ENCODE peak calls at places on chromosomes 12 and 14, in seven cellular contexts. One of them, this sample, is unnamed.

GRCh38 chr14:33986804-33987203 is 35.9 kb upstream of the EGLN3 start:
- DNase-seq in BJ: peak
- DNase-seq in epithelial cell of esophagus: peak
- DNase-seq in memory B cell: no peak
- DNase-seq in EH: peak
- DNase-seq in cerebellum: no peak
- DNase-seq in left cardiac atrium: no peak
- DNase-seq in this sample: peak

GRCh38 chr14:70013269-70013873 is 134.2 kb downstream of the SMOC1 start:
- DNase-seq in cerebellum: no peak
- DNase-seq in EH: peak
- DNase-seq in BJ: no peak
- DNase-seq in memory B cell: no peak
- DNase-seq in left cardiac atrium: no peak
- DNase-seq in epithelial cell of esophagus: peak
- DNase-seq in this sample: no peak

GRCh38 chr12:53939141-53940108 is 794 bp downstream of the HOXC13 start:
- DNase-seq in epithelial cell of esophagus: peak
- DNase-seq in EH: peak
- DNase-seq in left cardiac atrium: no peak
- DNase-seq in cerebellum: no peak
- DNase-seq in memory B cell: no peak
- DNase-seq in BJ: no peak
- DNase-seq in this sample: peak

GRCh38 chr14:102050625-102051024 is 36.2 kb downstream of the HSP90AA1 start:
- DNase-seq in EH: peak
- DNase-seq in epithelial cell of esophagus: no peak
- DNase-seq in memory B cell: no peak
- DNase-seq in left cardiac atrium: no peak
- DNase-seq in BJ: peak
- DNase-seq in cerebellum: no peak
- DNase-seq in this sample: no peak

GRCh38 chr12:88400302-88400701 is 180.0 kb downstream of the KITLG start:
- DNase-seq in memory B cell: no peak
- DNase-seq in left cardiac atrium: no peak
- DNase-seq in BJ: no peak
- DNase-seq in EH: no peak
- DNase-seq in epithelial cell of esophagus: no peak
- DNase-seq in cerebellum: no peak
- DNase-seq in this sample: no peak

GRCh38 chr12:6752181-6752930 is 585 bp downstream of the MLF2 start:
- DNase-seq in memory B cell: no peak
- DNase-seq in left cardiac atrium: peak
- DNase-seq in BJ: no peak
- DNase-seq in epithelial cell of esophagus: peak
- DNase-seq in cerebellum: no peak
- DNase-seq in EH: peak
- DNase-seq in this sample: peak

GRCh38 chr12:12683725-12684124 is 12.3 kb downstream of the GPR19 start:
- DNase-seq in cerebellum: peak
- DNase-seq in memory B cell: no peak
- DNase-seq in BJ: no peak
- DNase-seq in epithelial cell of esophagus: no peak
- DNase-seq in EH: no peak
- DNase-seq in left cardiac atrium: no peak
- DNase-seq in this sample: no peak

GRCh38 chr12:122184522-122184921 is 1.6 kb downstream of the LRRC43 start:
- DNase-seq in epithelial cell of esophagus: no peak
- DNase-seq in cerebellum: no peak
- DNase-seq in memory B cell: no peak
- DNase-seq in left cardiac atrium: no peak
- DNase-seq in EH: no peak
- DNase-seq in BJ: no peak
- DNase-seq in this sample: no peak

GRCh38 chr14:23327947-23328744 is 6.9 kb downstream of the PABPN1 start:
- DNase-seq in EH: peak
- DNase-seq in cerebellum: peak
- DNase-seq in memory B cell: peak
- DNase-seq in left cardiac atrium: peak
- DNase-seq in epithelial cell of esophagus: peak
- DNase-seq in BJ: no peak
- DNase-seq in this sample: peak

GRCh38 chr12:80513211-80513610 is 69.2 kb downstream of the PTPRQ start:
- DNase-seq in epithelial cell of esophagus: no peak
- DNase-seq in memory B cell: no peak
- DNase-seq in BJ: no peak
- DNase-seq in left cardiac atrium: no peak
- DNase-seq in cerebellum: no peak
- DNase-seq in EH: no peak
- DNase-seq in this sample: no peak

This sample was measured in HT1080.